ENCODE peak calls at places on chromosomes 4 and X, in six cellular contexts. D is CD4-positive, alpha-beta memory T cell; Q is heart right ventricle; L is mucosa of descending colon; R is NCI-H1105 treated with DMSO at 0.1 percent for 48 hours; X is NCI-H187 treated with DMSO at 0.1 percent for 48 hours. I is an unnamed sample.
A peak's percentile ranks its signal among the peaks of the same experiment; 100 is the strongest.

GRCh38 chrX:435536-436122 is 48.9 kb upstream of the PPP2R3B start:
- DNase-seq in Q (no peak), D (no peak), L (no peak), X (no peak), R (no peak), I (no peak)

GRCh38 chr4:151485541-151486131 is 76.7 kb downstream of the FHIP1A start:
- DNase-seq in R (no peak), L (no peak), Q (no peak), X (no peak), D (no peak), I (no peak)

GRCh38 chr4:73895201-73896177 is 26.3 kb downstream of the CXCL1 start:
- DNase-seq in Q (no peak), L (peak; percentile 36), X (no peak), D (no peak), R (no peak), I (no peak)

GRCh38 chr4:98653890-98654867 is 4.2 kb downstream of the TSPAN5 start:
- DNase-seq in L (no peak), R (no peak), D (no peak), Q (no peak), X (no peak), I (no peak)

GRCh38 chr4:6767725-6768538 is 14.6 kb upstream of the KIAA0232 start:
- DNase-seq in X (no peak), D (no peak), L (peak; percentile 75), Q (no peak), R (no peak), I (no peak)

GRCh38 chr4:2939383-2940243 is 23.6 kb downstream of the NOP14 start:
- DNase-seq in Q (peak; percentile 14), L (no peak), R (no peak), X (no peak), D (no peak), I (no peak)

GRCh38 chrX:118423558-118423957 is 72.1 kb upstream of the DOCK11 start:
- DNase-seq in L (no peak), R (no peak), D (no peak), X (no peak), Q (no peak), I (no peak)

GRCh38 chr4:55004831-55005230 is 120.6 kb downstream of the KDR start:
- DNase-seq in X (no peak), Q (no peak), D (no peak), R (no peak), L (no peak), I (no peak)

GRCh38 chrX:33324099-33324498 is 112.8 kb upstream of the DMD start:
- DNase-seq in L (no peak), X (no peak), R (no peak), D (no peak), Q (no peak), I (no peak)

GRCh38 chrX:10106801-10107200 is 50.0 kb upstream of the CLCN4 start:
- DNase-seq in D (peak; percentile 53), L (no peak), Q (no peak), R (no peak), X (no peak), I (no peak)

GRCh38 chr4:68712207-68712606 is 41.8 kb upstream of the UGT2B15 start:
- DNase-seq in L (no peak), D (no peak), Q (no peak), R (no peak), X (no peak), I (no peak)

GRCh38 chrX:15497865-15498264 is 2.7 kb upstream of the BMX start:
- DNase-seq in L (peak; percentile 74), Q (peak; percentile 14), R (peak; percentile 46), D (peak; percentile 25), X (no peak), I (peak; percentile 40)

GRCh38 chr4:142350886-142351285 is 495.2 kb downstream of the INPP4B start:
- DNase-seq in X (no peak), Q (no peak), L (peak; percentile 39), D (no peak), R (peak; percentile 42), I (peak; percentile 73)

GRCh38 chr4:121728066-121728465 is 31.3 kb upstream of the ANXA5 start:
- DNase-seq in X (no peak), R (no peak), L (no peak), D (no peak), Q (no peak), I (no peak)

GRCh38 chr4:11700751-11701226 is 272.1 kb upstream of the HS3ST1 start:
- DNase-seq in X (no peak), D (no peak), L (no peak), Q (no peak), R (no peak), I (no peak)

GRCh38 chr4:120830204-120830603 is 92.3 kb downstream of the PRDM5 start:
- DNase-seq in Q (peak; percentile 15), R (no peak), X (no peak), L (no peak), D (no peak), I (no peak)

GRCh38 chr4:122810669-122811068 is 16.0 kb upstream of the FGF2 start:
- DNase-seq in X (no peak), L (no peak), Q (no peak), D (no peak), R (no peak), I (no peak)

GRCh38 chrX:34426334-34426733 is 230.8 kb downstream of the TMEM47 start:
- DNase-seq in Q (no peak), X (no peak), D (no peak), R (no peak), L (no peak), I (no peak)

GRCh38 chr4:169741569-169741968 is 16.2 kb downstream of the HPF1 start:
- DNase-seq in Q (no peak), X (no peak), R (no peak), L (no peak), D (no peak), I (no peak)

GRCh38 chr4:152634110-152634760 is 45.6 kb downstream of the TMEM154 start:
- DNase-seq in L (no peak), D (no peak), R (no peak), Q (no peak), X (no peak), I (no peak)